ENCODE peak calls at places on chromosomes 11 and 22, in nine cellular contexts. B, G, K, U, M, R, I, P and J are unnamed samples.

GRCh38 chr22:40472579-40472978 is 102.2 kb downstream of the SGSM3 start:
- DNase-seq in B (no peak), G (no peak), K (no peak), U (no peak), M (peak), R (no peak), I (no peak), P (no peak), J (no peak)

GRCh38 chr11:120744016-120744994 is 232.8 kb downstream of the GRIK4 start:
- DNase-seq in B (no peak), G (no peak), K (no peak), U (no peak), M (no peak), R (no peak), I (no peak), P (no peak), J (no peak)

GRCh38 chr11:65861533-65862183 is 1.4 kb downstream of the MUS81 start:
- DNase-seq in B (no peak), G (no peak), K (no peak), U (no peak), M (no peak), R (no peak), I (no peak), P (no peak), J (peak)

GRCh38 chr11:122235615-122236014 is 119.6 kb upstream of the BLID start:
- DNase-seq in B (no peak), G (peak), K (peak), U (no peak), M (peak), R (peak), I (no peak), P (no peak), J (no peak)

GRCh38 chr11:57414612-57415212 is 12.2 kb downstream of the SLC43A3 start:
- DNase-seq in B (no peak), G (no peak), K (no peak), U (no peak), M (no peak), R (no peak), I (no peak), P (no peak), J (no peak)

GRCh38 chr22:50606126-50606525 is 5.5 kb downstream of the MAPK8IP2 start:
- DNase-seq in B (no peak), G (no peak), K (no peak), U (no peak), M (no peak), R (no peak), I (no peak), P (peak), J (no peak)

GRCh38 chr11:134371436-134372185 is 39.8 kb downstream of the GLB1L2 start:
- DNase-seq in B (no peak), G (no peak), K (no peak), U (no peak), M (no peak), R (no peak), I (no peak), P (no peak), J (no peak)

GRCh38 chr22:36966851-36967535 is 52.3 kb downstream of the TST start:
- DNase-seq in B (no peak), G (no peak), K (no peak), U (no peak), M (peak), R (peak), I (no peak), P (no peak), J (no peak)